ENCODE peak calls at places on chromosomes 5 and 9, in four cellular contexts. One of them, this sample, is unnamed. For H3K4me1, the result is how much of the 10 kb centered on the place peaks cover.

GRCh38 chr5:59187772-59188347 is 605.0 kb downstream of the RAB3C start:
- DNase-seq in K562: no peak
- DNase-seq in tibial nerve: no peak
- DNase-seq in A549: peak
- DNase-seq in this sample: no peak

GRCh38 chr5:149796025-149796424 is 65.9 kb downstream of the PPARGC1B start:
- DNase-seq in tibial nerve: no peak
- DNase-seq in A549: peak
- DNase-seq in K562: no peak
- DNase-seq in this sample: no peak

GRCh38 chr9:98021306-98022040 is 35.1 kb upstream of the NANS start:
- DNase-seq in tibial nerve: no peak
- DNase-seq in K562: no peak
- DNase-seq in A549: no peak
- DNase-seq in this sample: no peak

GRCh38 chr5:156189628-156190027 is 137.3 kb upstream of the SGCD start:
- DNase-seq in tibial nerve: no peak
- DNase-seq in A549: no peak
- DNase-seq in K562: no peak
- DNase-seq in this sample: no peak

GRCh38 chr5:175444060-175444904 is at the start of gene DRD1:
- DNase-seq in tibial nerve: no peak
- DNase-seq in K562: peak
- DNase-seq in A549: peak
- DNase-seq in this sample: peak

GRCh38 chr9:83299556-83299955 is 236.6 kb upstream of the RASEF start:
- DNase-seq in K562: no peak
- DNase-seq in tibial nerve: no peak
- DNase-seq in A549: peak
- DNase-seq in this sample: no peak

GRCh38 chr5:173454764-173455598 is 126.8 kb upstream of the STC2 start:
- DNase-seq in A549: peak
- DNase-seq in tibial nerve: no peak
- DNase-seq in K562: peak
- DNase-seq in this sample: no peak

GRCh38 chr9:4555251-4555650 is 65.0 kb downstream of the SLC1A1 start:
- DNase-seq in K562: no peak
- DNase-seq in tibial nerve: no peak
- DNase-seq in A549: no peak
- DNase-seq in this sample: no peak

GRCh38 chr5:150114102-150114641 is 27.8 kb upstream of the CSF1R start:
- DNase-seq in K562: peak
- DNase-seq in tibial nerve: peak
- DNase-seq in A549: no peak
- DNase-seq in this sample: no peak

GRCh38 chr9:4214506-4214905 is 85.4 kb downstream of the GLIS3 start:
- DNase-seq in tibial nerve: no peak
- DNase-seq in A549: no peak
- DNase-seq in K562: no peak
- DNase-seq in this sample: no peak

GRCh38 chr9:4592886-4593285 is 69.2 kb upstream of the PLPP6 start:
- DNase-seq in K562: no peak
- DNase-seq in A549: no peak
- DNase-seq in tibial nerve: no peak
- DNase-seq in this sample: no peak

GRCh38 chr5:177412603-177413233 is 3.4 kb upstream of the F12 start:
- DNase-seq in K562: no peak
- DNase-seq in tibial nerve: no peak
- DNase-seq in A549: no peak
- DNase-seq in this sample: no peak

GRCh38 chr5:1827410-1828397 is 26.5 kb downstream of the NDUFS6 start:
- DNase-seq in tibial nerve: no peak
- DNase-seq in K562: peak
- DNase-seq in A549: no peak
- DNase-seq in this sample: no peak

GRCh38 chr9:19666575-19666974 is 122.3 kb downstream of the SLC24A2 start:
- DNase-seq in K562: no peak
- DNase-seq in A549: no peak
- DNase-seq in tibial nerve: no peak
- DNase-seq in this sample: no peak
- TF ChIP-seq EP300 in K562: no peak
- TF ChIP-seq EP300 in A549: no peak
- TF ChIP-seq EP300 in tibial nerve: no peak
- TF ChIP-seq EP300 in this sample: no peak

GRCh38 chr9:8764041-8764440 is 964.5 kb upstream of the DMAC1 start:
- DNase-seq in tibial nerve: no peak
- DNase-seq in A549: no peak
- DNase-seq in K562: no peak
- DNase-seq in this sample: no peak

GRCh38 chr9:8760000-8760767 is 960.6 kb upstream of the DMAC1 start:
- DNase-seq in K562: no peak
- DNase-seq in tibial nerve: no peak
- DNase-seq in A549: no peak
- DNase-seq in this sample: no peak

GRCh38 chr9:8766096-8766495 is 966.5 kb upstream of the DMAC1 start:
- DNase-seq in K562: no peak
- DNase-seq in A549: no peak
- DNase-seq in tibial nerve: no peak
- DNase-seq in this sample: no peak

DNA sequence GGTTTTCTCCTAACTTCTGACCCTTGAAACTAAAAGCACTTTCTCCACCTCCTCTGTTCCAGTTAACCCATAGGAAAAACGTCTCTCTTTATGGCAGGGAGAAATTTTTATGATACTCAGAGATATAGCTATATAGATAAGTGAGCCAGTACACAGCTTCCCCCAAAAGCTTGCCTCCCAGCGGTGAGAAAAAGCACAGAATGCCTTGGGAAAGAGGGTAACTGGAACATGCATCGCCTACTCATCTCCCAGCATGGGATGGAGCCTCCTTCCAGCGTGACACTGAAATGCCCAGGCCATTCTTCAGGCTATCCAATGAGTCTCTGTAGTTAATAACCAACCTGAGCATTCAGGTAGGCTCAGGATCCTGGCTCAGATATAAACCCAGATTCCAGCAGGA is 963.1 kb upstream of the DMAC1 start:
- DNase-seq in K562: no peak
- DNase-seq in tibial nerve: no peak
- DNase-seq in A549: no peak
- DNase-seq in this sample: no peak
- H3K4me1 ChIP-seq in K562: under half
- H3K4me1 ChIP-seq in tibial nerve: under half
- H3K4me1 ChIP-seq in A549: under half
- H3K4me1 ChIP-seq in this sample: under half

GRCh38 chr9:136085815-136086212 is 9.3 kb downstream of the NACC2 start:
- DNase-seq in tibial nerve: no peak
- DNase-seq in A549: no peak
- DNase-seq in K562: no peak
- DNase-seq in this sample: no peak
- TF ChIP-seq POLR2A in tibial nerve: no peak
- TF ChIP-seq POLR2A in A549: no peak
- TF ChIP-seq POLR2A in K562: no peak
- TF ChIP-seq POLR2A in this sample: no peak

DNA sequence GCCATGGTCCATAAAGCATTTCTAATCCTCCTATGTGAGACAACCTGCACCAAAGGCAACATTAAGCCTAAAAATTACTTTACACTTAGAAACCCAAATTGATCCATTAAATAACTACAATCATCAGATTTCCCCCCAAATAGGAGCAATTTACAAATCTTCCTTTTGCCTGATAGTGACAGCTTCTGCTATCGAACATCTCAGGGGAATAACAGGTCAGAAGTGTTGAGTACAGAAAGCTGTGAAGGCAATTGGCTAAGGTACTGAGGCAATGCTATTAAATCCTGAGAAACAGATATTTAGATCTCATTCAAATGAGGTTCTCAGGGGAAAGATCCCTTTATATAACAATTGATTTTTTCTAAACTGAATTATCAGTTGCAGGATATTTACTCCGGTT is 141.1 kb downstream of the PIK3R1 start:
- DNase-seq in A549: no peak
- DNase-seq in K562: no peak
- DNase-seq in tibial nerve: no peak
- DNase-seq in this sample: peak
- TF ChIP-seq EP300 in A549: no peak
- TF ChIP-seq EP300 in K562: no peak
- TF ChIP-seq EP300 in tibial nerve: no peak
- TF ChIP-seq EP300 in this sample: no peak

GRCh38 chr9:131297903-131298302 is 8.4 kb downstream of the PLPP7 start:
- DNase-seq in K562: no peak
- DNase-seq in A549: no peak
- DNase-seq in tibial nerve: no peak
- DNase-seq in this sample: no peak

GRCh38 chr9:131298341-131298740 is 8.8 kb downstream of the PLPP7 start:
- DNase-seq in K562: no peak
- DNase-seq in A549: no peak
- DNase-seq in tibial nerve: no peak
- DNase-seq in this sample: no peak

GRCh38 chr9:131298816-131299215 is 9.3 kb downstream of the PLPP7 start:
- DNase-seq in K562: no peak
- DNase-seq in tibial nerve: no peak
- DNase-seq in A549: no peak
- DNase-seq in this sample: no peak

GRCh38 chr9:131296906-131297500 is 7.5 kb downstream of the PLPP7 start:
- DNase-seq in tibial nerve: no peak
- DNase-seq in A549: no peak
- DNase-seq in K562: no peak
- DNase-seq in this sample: no peak

GRCh38 chr9:131296452-131296851 is 6.9 kb downstream of the PLPP7 start:
- DNase-seq in A549: no peak
- DNase-seq in K562: no peak
- DNase-seq in tibial nerve: no peak
- DNase-seq in this sample: no peak
- H3K4me1 ChIP-seq in A549: under half
- H3K4me1 ChIP-seq in K562: under half
- H3K4me1 ChIP-seq in tibial nerve: under half
- H3K4me1 ChIP-seq in this sample: under half

DNA sequence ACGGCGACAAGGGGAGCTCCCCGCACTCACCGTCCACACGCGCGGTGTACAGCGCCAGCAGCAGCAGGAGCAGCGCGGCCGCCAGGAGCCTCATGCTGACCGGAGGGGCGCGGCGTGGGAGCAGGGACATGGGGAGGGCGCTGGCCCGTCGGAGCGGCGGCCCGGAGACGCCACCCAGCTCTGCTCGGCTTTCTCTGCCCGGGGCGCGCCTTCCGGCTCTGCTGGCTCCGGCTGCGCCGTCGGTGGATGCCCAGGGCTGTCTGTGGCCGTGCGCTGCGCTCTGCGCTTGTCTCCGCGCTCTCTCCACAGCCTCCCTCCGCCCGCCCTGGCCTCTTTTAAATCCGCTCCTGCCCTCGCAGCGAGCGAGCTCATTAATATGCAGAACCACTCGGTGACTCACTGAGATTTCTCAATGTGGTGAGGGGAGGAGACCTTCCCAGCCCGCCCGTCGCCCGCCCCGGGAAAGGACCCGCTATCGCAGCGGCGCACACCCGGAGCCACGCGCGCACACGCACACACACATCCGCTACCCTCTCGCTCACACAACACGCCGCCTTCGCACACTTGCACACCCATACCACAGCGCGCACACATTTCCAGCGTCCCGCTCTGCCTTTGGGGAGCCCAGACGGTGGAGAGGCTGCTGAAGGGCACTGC is at the start of gene CXCL14:
- DNase-seq in tibial nerve: no peak
- DNase-seq in A549: no peak
- DNase-seq in K562: no peak
- DNase-seq in this sample: no peak
- TF ChIP-seq POLR2A in tibial nerve: no peak
- TF ChIP-seq POLR2A in A549: no peak
- TF ChIP-seq POLR2A in K562: no peak
- TF ChIP-seq POLR2A in this sample: no peak

DNA sequence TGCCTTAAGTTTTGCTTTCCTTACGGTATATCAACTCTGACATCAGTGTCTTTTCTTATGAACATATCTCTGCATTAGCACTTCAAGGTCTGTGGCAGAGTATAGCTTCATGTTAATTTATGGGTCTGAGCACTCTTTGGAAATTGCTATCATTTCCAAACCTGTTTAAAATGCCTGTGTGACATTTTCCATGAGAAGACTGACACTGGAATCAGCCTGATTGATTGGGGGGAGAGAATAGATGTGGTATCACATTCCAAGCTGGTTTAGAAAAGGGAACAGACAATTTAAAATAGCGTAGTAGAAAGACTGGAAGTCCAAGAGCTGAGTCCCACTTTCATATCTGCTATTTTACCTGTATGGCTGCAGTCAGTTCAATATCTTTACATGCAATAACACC is 272.1 kb upstream of the CDH10 start:
- DNase-seq in tibial nerve: no peak
- DNase-seq in A549: no peak
- DNase-seq in K562: no peak
- DNase-seq in this sample: no peak
- TF ChIP-seq EP300 in tibial nerve: no peak
- TF ChIP-seq EP300 in A549: no peak
- TF ChIP-seq EP300 in K562: no peak
- TF ChIP-seq EP300 in this sample: no peak

GRCh38 chr9:89440046-89440445 is 57.9 kb downstream of the SEMA4D start:
- DNase-seq in A549: no peak
- DNase-seq in tibial nerve: no peak
- DNase-seq in K562: no peak
- DNase-seq in this sample: no peak

GRCh38 chr9:89440951-89441654 is 56.8 kb downstream of the SEMA4D start:
- DNase-seq in K562: no peak
- DNase-seq in tibial nerve: no peak
- DNase-seq in A549: no peak
- DNase-seq in this sample: no peak

GRCh38 chr9:89441655-89441970 is 56.3 kb downstream of the SEMA4D start:
- DNase-seq in tibial nerve: no peak
- DNase-seq in A549: no peak
- DNase-seq in K562: no peak
- DNase-seq in this sample: no peak

GRCh38 chr9:89439571-89439970 is 58.3 kb downstream of the SEMA4D start:
- DNase-seq in tibial nerve: no peak
- DNase-seq in K562: no peak
- DNase-seq in A549: no peak
- DNase-seq in this sample: no peak

GRCh38 chr9:89440548-89440947 is 57.4 kb downstream of the SEMA4D start:
- DNase-seq in A549: no peak
- DNase-seq in tibial nerve: no peak
- DNase-seq in K562: no peak
- DNase-seq in this sample: no peak
- H3K4me1 ChIP-seq in A549: under half
- H3K4me1 ChIP-seq in tibial nerve: under half
- H3K4me1 ChIP-seq in K562: under half
- H3K4me1 ChIP-seq in this sample: under half